ENCODE peak calls at places on chromosomes 1 and 21, in five cellular contexts. G is upper lobe of left lung, D is skeletal muscle cell, X is Panc1, A is dermis blood vessel endothelial cell. U is an unnamed sample.

GRCh38 chr1:212700892-212701819 is 1.5 kb upstream of the BATF3 start:
- DNase-seq in G (peak), D (no peak), X (peak), A (peak), U (peak)

GRCh38 chr1:180881806-180882509 is 30.7 kb upstream of the KIAA1614 start:
- DNase-seq in G (no peak), D (peak), X (peak), A (peak), U (peak)

GRCh38 chr1:168476588-168477379 is 67.0 kb downstream of the XCL2 start:
- DNase-seq in G (no peak), D (no peak), X (no peak), A (no peak), U (no peak)

GRCh38 chr1:209587778-209588177 is 4.3 kb downstream of the CAMK1G start:
- DNase-seq in G (no peak), D (no peak), X (no peak), A (peak), U (no peak)

GRCh38 chr1:160342520-160342919 is 530 bp downstream of the COPA start:
- DNase-seq in G (no peak), D (no peak), X (no peak), A (peak), U (no peak)

GRCh38 chr21:45592208-45592619 is 50.0 kb upstream of the SLC19A1 start:
- DNase-seq in G (no peak), D (no peak), X (no peak), A (no peak), U (no peak)

GRCh38 chr1:244971524-244972216 is 107.3 kb upstream of the HNRNPU start:
- DNase-seq in G (no peak), D (no peak), X (peak), A (peak), U (no peak)

GRCh38 chr21:15667010-15667409 is 62.8 kb upstream of the USP25 start:
- DNase-seq in G (no peak), D (peak), X (no peak), A (no peak), U (no peak)

GRCh38 chr1:172450524-172450885 is 6.6 kb upstream of the PIGC start:
- DNase-seq in G (peak), D (no peak), X (no peak), A (no peak), U (peak)

GRCh38 chr1:180231506-180232420 is 1.7 kb downstream of the LHX4 start:
- DNase-seq in G (peak), D (no peak), X (no peak), A (peak), U (peak)

GRCh38 chr1:55718758-55719671 is 503.9 kb upstream of the USP24 start:
- DNase-seq in G (no peak), D (peak), X (no peak), A (no peak), U (no peak)

GRCh38 chr1:86708923-86709322 is 4.5 kb downstream of the SH3GLB1 start:
- DNase-seq in G (no peak), D (no peak), X (no peak), A (no peak), U (no peak)

GRCh38 chr21:25997788-25998611 is 172.6 kb downstream of the APP start:
- DNase-seq in G (no peak), D (no peak), X (no peak), A (peak), U (no peak)

GRCh38 chr1:183097438-183098051 is 74.3 kb downstream of the LAMC1 start:
- DNase-seq in G (no peak), D (peak), X (no peak), A (peak), U (no peak)

GRCh38 chr1:11822091-11822490 is 16.1 kb downstream of the CLCN6 start:
- DNase-seq in G (no peak), D (no peak), X (no peak), A (no peak), U (no peak)

GRCh38 chr1:29332204-29332603 is 95.9 kb downstream of the PTPRU start:
- DNase-seq in G (no peak), D (no peak), X (no peak), A (peak), U (peak)

GRCh38 chr1:7684132-7684531 is 87.0 kb upstream of the VAMP3 start:
- DNase-seq in G (no peak), D (no peak), X (no peak), A (no peak), U (no peak)

GRCh38 chr1:53585116-53585515 is 125.9 kb downstream of the DMRTB1 start:
- DNase-seq in G (no peak), D (no peak), X (no peak), A (peak), U (peak)

GRCh38 chr1:91701494-91701869 is 184.5 kb downstream of the TGFBR3 start:
- DNase-seq in G (no peak), D (no peak), X (no peak), A (no peak), U (no peak)

U was measured in SK-N-DZ.